ENCODE peak calls at places on chromosomes 16 and 17, in eight cellular contexts. I is hepatocyte, S is lower leg skin, E is A549, F is cardiac muscle cell, A is ovary, Y is thoracic aorta, K is tibial nerve. U is an unnamed sample.

GRCh38 chr17:10094806-10095205 is 103.6 kb downstream of the GAS7 start:
- DNase-seq in I (no peak), F (peak), S (no peak), A (no peak), E (no peak), Y (no peak), K (no peak), U (no peak)

GRCh38 chr16:66926171-66926570 is 836 bp upstream of the RRAD start:
- DNase-seq in I (no peak), S (no peak), K (no peak), E (no peak), A (no peak), F (no peak), Y (no peak), U (peak)

GRCh38 chr17:17926840-17927449 is 45.3 kb downstream of the TOM1L2 start:
- DNase-seq in Y (no peak), I (no peak), F (no peak), S (no peak), A (no peak), E (no peak), K (no peak), U (no peak)

GRCh38 chr17:81672954-81673353 is 6.4 kb downstream of the CCDC137 start:
- DNase-seq in S (no peak), I (no peak), Y (no peak), A (no peak), F (no peak), E (no peak), K (no peak), U (no peak)

GRCh38 chr16:70745536-70746025 is 55.4 kb downstream of the VAC14 start:
- DNase-seq in E (no peak), S (no peak), A (no peak), I (no peak), K (no peak), Y (no peak), F (no peak), U (no peak)

GRCh38 chr16:67800252-67801046 is 5.9 kb downstream of the RANBP10 start:
- DNase-seq in F (no peak), A (no peak), I (no peak), K (no peak), E (no peak), Y (no peak), S (peak), U (peak)

GRCh38 chr16:57756424-57757325 is 21.1 kb downstream of the KATNB1 start:
- DNase-seq in A (peak), E (no peak), K (no peak), I (no peak), Y (no peak), S (no peak), F (no peak), U (no peak)

GRCh38 chr17:71192039-71192555 is 928.7 kb upstream of the SOX9 start:
- DNase-seq in K (no peak), F (no peak), S (no peak), Y (no peak), I (no peak), E (no peak), A (no peak), U (no peak)

GRCh38 chr16:25155553-25156460 is 44.3 kb downstream of the LCMT1 start:
- DNase-seq in E (no peak), I (no peak), S (no peak), Y (no peak), K (no peak), F (peak), A (no peak), U (no peak)

GRCh38 chr17:81021531-81022370 is 13.2 kb upstream of the BAIAP2 start:
- DNase-seq in Y (no peak), A (no peak), E (no peak), I (no peak), K (no peak), F (no peak), S (no peak), U (no peak)

GRCh38 chr17:43984521-43984920 is 19.9 kb upstream of the NAGS start:
- DNase-seq in F (no peak), S (no peak), E (no peak), Y (no peak), I (no peak), K (no peak), A (no peak), U (no peak)

GRCh38 chr17:2263183-2263954 is 40.2 kb downstream of the SMG6 start:
- DNase-seq in E (no peak), Y (no peak), F (no peak), A (no peak), K (no peak), S (no peak), I (no peak), U (no peak)

GRCh38 chr16:69501956-69502457 is 63.8 kb upstream of the NFAT5 start:
- DNase-seq in E (no peak), A (no peak), I (peak), S (no peak), F (no peak), K (no peak), Y (no peak), U (no peak)

GRCh38 chr16:87701505-87701921 is 64.3 kb downstream of the KLHDC4 start:
- DNase-seq in E (no peak), F (no peak), K (no peak), Y (no peak), S (no peak), A (no peak), I (no peak), U (no peak)

GRCh38 chr16:87703835-87704375 is 61.9 kb downstream of the KLHDC4 start:
- DNase-seq in A (no peak), Y (no peak), F (no peak), E (no peak), K (no peak), S (no peak), I (no peak), U (no peak)

GRCh38 chr16:87701066-87701425 is 64.7 kb downstream of the KLHDC4 start:
- DNase-seq in A (no peak), I (no peak), E (no peak), F (no peak), Y (no peak), K (no peak), S (no peak), U (no peak)

GRCh38 chr16:87703071-87703470 is 62.7 kb downstream of the KLHDC4 start:
- DNase-seq in A (no peak), Y (no peak), K (no peak), S (no peak), E (no peak), F (no peak), I (no peak), U (no peak)

DNA sequence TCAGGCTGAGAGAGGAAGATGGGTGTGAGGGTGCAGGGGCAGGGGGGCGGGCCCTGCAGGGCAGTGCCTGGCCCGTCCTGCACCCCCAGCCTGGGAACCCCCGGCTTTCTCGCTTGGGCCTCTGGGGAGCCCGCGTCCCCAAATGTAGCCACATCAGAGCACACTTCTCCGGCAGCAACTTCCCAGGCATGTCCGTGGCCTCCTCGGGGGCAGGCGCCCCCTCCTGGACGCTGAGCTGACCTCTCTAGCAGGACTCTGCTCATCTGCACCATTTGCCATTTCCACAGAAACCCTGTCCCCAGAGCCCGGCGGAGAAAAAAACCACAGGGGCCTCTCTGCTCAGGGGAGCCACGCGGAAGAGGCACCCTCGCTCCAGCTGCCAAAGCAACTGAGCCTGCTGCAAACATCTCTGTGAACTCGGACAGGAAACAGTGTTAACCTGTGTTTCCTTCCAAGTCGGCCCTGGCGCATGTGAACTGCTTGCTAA is 63.4 kb downstream of the KLHDC4 start:
- DNase-seq in E (peak), Y (no peak), I (peak), K (no peak), A (no peak), S (no peak), F (peak), U (peak)
- TF ChIP-seq CTCF in E (peak), Y (no peak), I (peak), K (no peak), A (no peak), S (no peak), F (peak), U (peak)

GRCh38 chr17:63838586-63839184 is 3.8 kb downstream of the SMARCD2 start:
- DNase-seq in E (no peak), I (peak), A (peak), F (peak), S (peak), Y (peak), K (peak), U (peak)
- H3K4me3 ChIP-seq in E (no peak), I (no peak), A (peak), F (no peak), S (no peak), Y (peak), K (peak), U (peak)

GRCh38 chr16:53511084-53511402 is 8.0 kb upstream of the AKTIP start:
- DNase-seq in K (no peak), E (no peak), S (no peak), F (no peak), I (no peak), A (no peak), Y (no peak), U (no peak)

GRCh38 chr16:53507464-53508180 is 4.6 kb upstream of the AKTIP start:
- DNase-seq in K (no peak), F (no peak), A (no peak), I (no peak), E (no peak), Y (no peak), S (no peak), U (no peak)

GRCh38 chr16:53510704-53511070 is 7.7 kb upstream of the AKTIP start:
- DNase-seq in A (no peak), I (no peak), E (no peak), Y (no peak), F (no peak), S (no peak), K (no peak), U (no peak)

GRCh38 chr16:53511403-53512280 is 8.6 kb upstream of the AKTIP start:
- DNase-seq in S (no peak), E (no peak), A (no peak), I (peak), F (no peak), Y (no peak), K (no peak), U (no peak)

GRCh38 chr16:53509906-53510703 is 7.1 kb upstream of the AKTIP start:
- DNase-seq in I (peak), Y (peak), F (peak), E (peak), S (peak), K (peak), A (peak), U (peak)
- TF ChIP-seq CTCF in I (peak), Y (peak), F (peak), E (peak), S (peak), K (peak), A (peak), U (peak)

DNA sequence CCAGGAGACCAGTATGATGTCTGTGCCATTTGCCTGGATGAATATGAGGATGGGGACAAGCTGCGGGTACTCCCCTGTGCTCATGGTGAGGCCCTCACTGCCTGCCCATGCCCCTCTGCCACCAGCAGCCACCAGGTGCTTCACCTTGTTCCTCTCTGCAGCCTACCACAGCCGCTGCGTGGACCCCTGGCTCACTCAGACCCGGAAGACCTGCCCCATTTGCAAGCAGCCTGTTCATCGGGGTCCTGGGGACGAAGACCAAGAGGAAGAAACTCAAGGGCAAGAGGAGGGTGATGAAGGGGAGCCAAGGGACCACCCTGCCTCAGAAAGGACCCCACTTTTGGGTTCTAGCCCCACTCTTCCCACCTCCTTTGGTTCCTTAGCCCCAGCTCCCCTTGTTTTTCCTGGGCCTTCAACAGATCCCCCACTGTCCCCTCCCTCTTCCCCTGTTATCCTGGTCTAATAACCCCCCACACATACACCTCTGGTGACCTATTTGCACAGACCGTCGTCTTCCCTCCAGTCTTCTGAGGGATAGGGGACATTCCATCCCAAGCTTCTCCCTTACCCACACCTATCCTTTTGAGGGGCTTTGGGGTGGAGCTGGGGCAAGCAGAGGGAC is 3.7 kb downstream of the PFN1 start:
- DNase-seq in Y (no peak), S (no peak), K (no peak), E (no peak), A (no peak), F (no peak), I (no peak), U (no peak)
- H3K4me3 ChIP-seq in Y (peak), S (no peak), K (no peak), E (peak), A (no peak), F (no peak), I (no peak), U (peak)